ENCODE peak calls at places on chromosomes 4 and X, in nine cellular contexts. F is SK-N-SH, V is HS-5, A is GM03348, Z is NCI-H774, I is foreskin fibroblast, R is amygdala, B is germinal center, X is putamen. Q is an unnamed sample.

GRCh38 chr4:174260099-174260498 is 23.4 kb downstream of the FBXO8 start:
- DNase-seq in F (peak; percentile 30), V (no peak), A (peak; percentile 34), Z (no peak), I (peak; percentile 80), R (no peak), B (no peak), X (no peak), Q (no peak)

GRCh38 chrX:23953908-23954269 is 46.1 kb downstream of the CXorf58 start:
- DNase-seq in F (no peak), V (no peak), A (no peak), Z (no peak), I (no peak), R (no peak), B (no peak), X (no peak), Q (no peak)

GRCh38 chrX:46831620-46832327 is 5.1 kb upstream of the RP2 start:
- DNase-seq in F (no peak), V (no peak), A (peak; percentile 43), Z (no peak), I (peak; percentile 70), R (no peak), B (no peak), X (no peak), Q (no peak)

GRCh38 chr4:167469436-167469835 is 235.1 kb upstream of the SPOCK3 start:
- DNase-seq in F (no peak), V (no peak), A (no peak), Z (no peak), I (no peak), R (no peak), B (no peak), X (no peak), Q (no peak)

GRCh38 chr4:173360587-173361221 is 10.1 kb upstream of the SAP30 start:
- DNase-seq in F (no peak), V (no peak), A (peak; percentile 46), Z (no peak), I (peak; percentile 43), R (peak; percentile 2), B (no peak), X (no peak), Q (no peak)

GRCh38 chrX:10033360-10034007 is 66.3 kb downstream of the CLDN34 start:
- DNase-seq in F (no peak), V (no peak), A (no peak), Z (no peak), I (no peak), R (no peak), B (no peak), X (no peak), Q (no peak)

GRCh38 chr4:94455081-94455480 is 3.3 kb downstream of the PDLIM5 start:
- DNase-seq in F (no peak), V (no peak), A (peak; percentile 77), Z (no peak), I (peak; percentile 80), R (no peak), B (no peak), X (peak; percentile 9), Q (no peak)

GRCh38 chr4:140240237-140240636 is 86.3 kb upstream of the MAML3 start:
- DNase-seq in F (no peak), V (no peak), A (no peak), Z (no peak), I (no peak), R (no peak), B (no peak), X (no peak), Q (no peak)

GRCh38 chr4:5638976-5639375 is 69.4 kb downstream of the EVC2 start:
- DNase-seq in F (no peak), V (peak; percentile 28), A (peak; percentile 50), Z (no peak), I (peak; percentile 74), R (no peak), B (no peak), X (no peak), Q (no peak)